ENCODE peak calls at places on chromosomes 3 and 15, in seven cellular contexts. Z, L, C, H, G, O and P are unnamed samples.

GRCh38 chr15:64917211-64917610 is 5.5 kb downstream of the ANKDD1A start:
- DNase-seq in L (no peak), H (no peak), Z (no peak), G (no peak), O (no peak), C (no peak), P (no peak)

GRCh38 chr15:101613130-101614000 is 38.8 kb downstream of the TM2D3 start:
- DNase-seq in L (peak), G (peak), Z (no peak), H (no peak), C (peak), O (no peak), P (no peak)

GRCh38 chr3:194095464-194095863 is 40.5 kb upstream of the HES1 start:
- DNase-seq in C (no peak), Z (no peak), G (peak), O (no peak), H (no peak), L (peak), P (no peak)

GRCh38 chr3:55060921-55061555 is 133.2 kb upstream of the LRTM1 start:
- DNase-seq in L (no peak), O (no peak), H (no peak), C (no peak), G (no peak), Z (no peak), P (no peak)

GRCh38 chr3:193843447-193844301 is 250.7 kb downstream of the OPA1 start:
- DNase-seq in L (peak), O (no peak), Z (no peak), G (peak), C (no peak), H (no peak), P (no peak)

GRCh38 chr15:38050529-38050928 is 116.1 kb downstream of the TMCO5A start:
- DNase-seq in C (peak), Z (no peak), O (no peak), H (no peak), G (no peak), L (no peak), P (no peak)

GRCh38 chr15:58058729-58059128 is 6.8 kb downstream of the ALDH1A2 start:
- DNase-seq in L (no peak), G (no peak), Z (no peak), O (no peak), H (no peak), C (no peak), P (no peak)

GRCh38 chr3:45143673-45144670 is 2.2 kb downstream of the CDCP1 start:
- DNase-seq in Z (peak), G (no peak), O (no peak), L (no peak), H (no peak), C (no peak), P (no peak)

GRCh38 chr3:186514296-186515002 is 29.7 kb downstream of the CRYGS start:
- DNase-seq in L (no peak), G (no peak), C (peak), Z (no peak), O (no peak), H (peak), P (no peak)

GRCh38 chr3:101962055-101962454 is 112.7 kb downstream of the NFKBIZ start:
- DNase-seq in L (no peak), Z (no peak), H (no peak), C (no peak), G (no peak), O (no peak), P (no peak)

GRCh38 chr3:146184616-146185015 is 23.6 kb upstream of the PLOD2 start:
- DNase-seq in G (peak), Z (no peak), H (no peak), O (no peak), C (peak), L (peak), P (no peak)

GRCh38 chr3:143081844-143082778 is 37.5 kb upstream of the CHST2 start:
- DNase-seq in C (no peak), Z (peak), L (no peak), H (no peak), O (no peak), G (no peak), P (no peak)

GRCh38 chr3:143173242-143173641 is 53.7 kb downstream of the CHST2 start:
- DNase-seq in L (no peak), H (no peak), G (no peak), Z (no peak), O (no peak), C (no peak), P (no peak)

GRCh38 chr3:146558811-146559210 is 14.4 kb upstream of the PLSCR1 start:
- DNase-seq in H (no peak), O (no peak), L (no peak), C (no peak), Z (no peak), G (no peak), P (no peak)

GRCh38 chr3:10505791-10506585 is 602 bp upstream of the ATP2B2 start:
- DNase-seq in Z (no peak), L (no peak), G (no peak), C (no peak), H (no peak), O (no peak), P (no peak)

GRCh38 chr3:13308406-13308805 is 111.7 kb downstream of the NUP210 start:
- DNase-seq in H (peak), C (peak), Z (peak), O (peak), L (peak), G (no peak), P (no peak)

GRCh38 chr3:27228805-27229204 is 140.4 kb downstream of the NEK10 start:
- DNase-seq in G (no peak), C (no peak), L (no peak), O (no peak), H (no peak), Z (no peak), P (no peak)
- TF ChIP-seq CTCF in G (no peak), C (no peak), L (no peak), O (no peak), H (no peak), Z (no peak), P (no peak)

GRCh38 chr3:110646496-110646895 is 425.1 kb upstream of the NECTIN3 start:
- DNase-seq in C (peak), G (no peak), Z (no peak), O (no peak), L (no peak), H (no peak), P (no peak)

GRCh38 chr3:110647586-110647985 is 424.0 kb upstream of the NECTIN3 start:
- DNase-seq in L (no peak), H (no peak), G (no peak), Z (no peak), C (no peak), O (no peak), P (no peak)

GRCh38 chr3:110644203-110644602 is 427.4 kb upstream of the NECTIN3 start:
- DNase-seq in Z (no peak), L (no peak), O (no peak), G (no peak), C (no peak), H (no peak), P (no peak)
- TF ChIP-seq CTCF in Z (no peak), L (no peak), O (no peak), G (no peak), C (no peak), H (no peak), P (no peak)

DNA sequence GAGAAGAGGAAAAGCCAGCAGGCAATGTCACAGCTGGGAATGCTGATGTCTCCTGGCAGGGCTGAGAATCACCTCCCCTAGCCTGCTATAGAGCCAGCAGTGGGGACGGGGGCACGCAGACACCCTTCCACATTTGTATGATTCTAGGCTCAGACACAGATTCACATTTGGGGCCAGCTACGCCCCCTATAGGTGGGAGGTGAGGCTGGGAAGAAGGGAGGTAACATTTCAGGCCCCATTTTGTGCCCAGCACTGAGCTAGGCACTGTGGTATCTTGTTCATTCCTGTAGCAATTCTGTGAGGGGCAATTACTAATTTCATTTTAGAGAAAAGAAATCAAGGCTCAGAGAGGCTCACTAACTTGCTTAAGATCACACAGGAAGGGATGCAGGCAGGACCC is 15.9 kb upstream of the ACAD9 start:
- DNase-seq in O (no peak), L (no peak), H (no peak), Z (no peak), C (no peak), G (no peak), P (no peak)
- TF ChIP-seq CTCF in O (no peak), L (no peak), H (no peak), Z (peak), C (peak), G (no peak), P (peak)

GRCh38 chr3:156455839-156456238 is 99.1 kb downstream of the SSR3 start:
- DNase-seq in Z (no peak), O (no peak), C (no peak), L (no peak), H (no peak), G (no peak), P (no peak)
- TF ChIP-seq CTCF in Z (no peak), O (no peak), C (no peak), L (no peak), H (no peak), G (no peak), P (no peak)

DNA sequence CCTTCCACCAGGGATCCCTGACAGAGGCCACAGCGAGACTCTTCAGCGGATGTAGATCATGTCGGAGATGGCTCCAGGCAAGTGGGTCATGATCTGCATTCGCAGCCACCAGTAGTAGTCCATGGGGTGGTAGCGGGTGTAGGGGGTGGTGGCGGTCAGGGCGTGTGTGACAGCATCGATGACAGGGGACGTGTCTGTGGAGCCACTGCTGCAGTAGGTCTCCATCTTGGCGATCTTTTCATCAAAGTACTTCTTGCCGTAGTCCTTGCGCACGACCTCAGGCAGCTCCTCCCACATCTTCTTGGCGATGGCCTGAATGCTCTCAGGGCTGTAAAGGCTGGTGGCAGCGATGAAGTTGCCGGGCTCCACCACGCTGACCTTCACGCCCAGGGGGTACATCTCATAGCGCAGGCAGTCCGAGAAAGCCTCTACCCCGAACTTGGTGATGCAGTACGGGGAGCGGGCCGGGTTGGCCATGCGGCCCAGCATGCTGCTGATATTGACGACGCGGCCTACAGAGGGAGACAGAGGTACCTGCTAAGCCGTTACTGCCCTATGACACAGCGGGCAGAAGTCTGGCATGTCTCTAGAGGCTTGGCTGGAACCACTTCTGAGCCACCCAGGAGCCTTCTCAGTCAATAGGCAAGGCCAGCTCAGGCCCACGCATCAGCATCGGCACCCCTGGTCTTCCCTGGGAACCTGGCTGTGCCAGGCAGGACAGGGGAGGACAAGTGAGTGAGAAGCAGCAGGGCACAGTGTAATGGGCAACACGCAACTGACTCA is 43.7 kb downstream of the BDH1 start:
- DNase-seq in G (no peak), H (no peak), C (no peak), L (no peak), Z (no peak), O (no peak), P (no peak)
- TF ChIP-seq CTCF in G (no peak), H (no peak), C (no peak), L (no peak), Z (no peak), O (no peak), P (no peak)